ENCODE peak calls at places on chromosomes 6 and 20, in four cellular contexts. D is renal cortical epithelial cell, G is HFF-Myc, V is lower leg skin. U is an unnamed sample.

GRCh38 chr6:25590986-25591385 is 61.0 kb upstream of the SCGN start:
- DNase-seq in D (no peak), G (no peak), V (no peak), U (no peak)

GRCh38 chr6:130760006-130760405 is 67.2 kb upstream of the SMLR1 start:
- DNase-seq in D (peak; percentile 31), G (peak; percentile 30), V (no peak), U (peak; percentile 13)

GRCh38 chr6:41498968-41499599 is 47.1 kb upstream of the FOXP4 start:
- DNase-seq in D (no peak), G (no peak), V (no peak), U (no peak)

GRCh38 chr20:57458400-57459160 is 66.4 kb downstream of the CTCFL start:
- DNase-seq in D (no peak), G (no peak), V (no peak), U (no peak)

GRCh38 chr6:117265425-117266266 is at the start of gene VGLL2:
- DNase-seq in D (peak; percentile 3), G (no peak), V (no peak), U (no peak)

GRCh38 chr6:69422474-69422873 is 374.3 kb downstream of the LMBRD1 start:
- DNase-seq in D (no peak), G (no peak), V (no peak), U (no peak)

GRCh38 chr6:1247058-1247457 is 64.8 kb upstream of the FOXQ1 start:
- DNase-seq in D (no peak), G (no peak), V (no peak), U (no peak)

GRCh38 chr6:154932562-154933027 is 62.5 kb upstream of the TIAM2 start:
- DNase-seq in D (peak; percentile 72), G (peak; percentile 95), V (no peak), U (peak; percentile 28)

GRCh38 chr6:14841901-14842421 is 403.9 kb upstream of the JARID2 start:
- DNase-seq in D (peak; percentile 54), G (peak; percentile 94), V (peak; percentile 64), U (no peak)

GRCh38 chr6:26304213-26305096 is 60.5 kb upstream of the BTN3A2 start:
- DNase-seq in D (peak; percentile 51), G (peak; percentile 78), V (peak; percentile 54), U (no peak)

GRCh38 chr6:17505062-17505476 is 95.0 kb upstream of the FAM8A1 start:
- DNase-seq in D (peak; percentile 37), G (no peak), V (no peak), U (no peak)

GRCh38 chr6:21922086-21922485 is 328.5 kb downstream of the SOX4 start:
- DNase-seq in D (peak; percentile 89), G (no peak), V (no peak), U (no peak)

GRCh38 chr20:53152228-53152627 is 180.1 kb downstream of the TSHZ2 start:
- DNase-seq in D (no peak), G (no peak), V (no peak), U (no peak)

GRCh38 chr6:16854986-16855385 is 93.7 kb upstream of the ATXN1 start:
- DNase-seq in D (peak; percentile 66), G (no peak), V (no peak), U (no peak)

GRCh38 chr6:147974376-147974775 is 368.3 kb upstream of the SASH1 start:
- DNase-seq in D (peak; percentile 43), G (peak; percentile 22), V (no peak), U (peak; percentile 17)

GRCh38 chr6:77926198-77926752 is 273.4 kb downstream of the MEI4 start:
- DNase-seq in D (no peak), G (no peak), V (no peak), U (peak; percentile 12)

GRCh38 chr20:23157741-23158140 is 71.6 kb upstream of the CD93 start:
- DNase-seq in D (no peak), G (no peak), V (no peak), U (no peak)